ENCODE peak calls at places on chromosomes 16 and 17, in ten cellular contexts. B is tibial nerve, D is A549, J is HepG2, W is transverse colon, H is stomach, A is esophagus muscularis mucosa, M is K562, C is H1, Q is suprapubic skin. S is an unnamed sample.

GRCh38 chr16:15690296-15690695 is 40.3 kb downstream of the NDE1 start:
- DNase-seq in A (no peak), B (no peak), M (no peak), Q (no peak), W (no peak), D (no peak), H (no peak), C (no peak), J (no peak), S (no peak)

GRCh38 chr16:69888005-69888560 is 63.1 kb upstream of the CLEC18A start:
- DNase-seq in J (no peak), A (no peak), M (no peak), D (no peak), B (no peak), W (no peak), H (no peak), Q (no peak), C (no peak), S (no peak)

GRCh38 chr16:50685456-50686058 is 4.4 kb upstream of the SNX20 start:
- DNase-seq in M (no peak), B (no peak), J (no peak), W (no peak), C (no peak), A (no peak), D (no peak), Q (no peak), H (no peak), S (no peak)

GRCh38 chr16:17365591-17366298 is 105.0 kb downstream of the XYLT1 start:
- DNase-seq in H (no peak), D (no peak), A (no peak), B (no peak), M (no peak), W (no peak), Q (no peak), J (no peak), C (no peak), S (no peak)

GRCh38 chr17:80980397-80981061 is 11.1 kb upstream of the CHMP6 start:
- DNase-seq in M (no peak), W (no peak), C (no peak), Q (no peak), J (no peak), A (no peak), B (no peak), H (no peak), D (peak), S (no peak)

GRCh38 chr16:57132470-57132869 is 40.1 kb downstream of the CPNE2 start:
- DNase-seq in B (no peak), A (no peak), C (no peak), Q (no peak), J (peak), D (no peak), H (no peak), W (peak), M (no peak), S (no peak)

GRCh38 chr16:66471696-66472393 is 44.8 kb downstream of the BEAN1 start:
- DNase-seq in C (no peak), B (no peak), Q (peak), W (no peak), J (peak), A (no peak), M (no peak), H (no peak), D (no peak), S (no peak)

GRCh38 chr17:28427372-28427771 is 21.4 kb upstream of the SLC46A1 start:
- DNase-seq in H (no peak), Q (no peak), B (no peak), J (no peak), W (no peak), M (no peak), A (no peak), C (no peak), D (no peak), S (no peak)

GRCh38 chr17:27466376-27466747 is 10.1 kb downstream of the KSR1 start:
- DNase-seq in B (no peak), J (no peak), M (no peak), A (no peak), H (no peak), C (no peak), D (no peak), Q (no peak), W (no peak), S (no peak)

GRCh38 chr16:2585651-2586081 is 47.8 kb downstream of the PDPK1 start:
- DNase-seq in B (no peak), D (no peak), H (no peak), Q (no peak), W (no peak), A (no peak), J (no peak), M (no peak), C (no peak), S (no peak)

GRCh38 chr17:76240461-76241204 is at the start of gene RNF157:
- DNase-seq in A (no peak), D (peak), W (peak), H (peak), M (peak), C (no peak), J (peak), B (no peak), Q (peak), S (peak)

GRCh38 chr17:58264407-58265103 is 16.2 kb downstream of the MPO start:
- DNase-seq in Q (no peak), B (no peak), W (no peak), H (no peak), M (no peak), D (no peak), C (no peak), J (no peak), A (peak), S (no peak)

GRCh38 chr17:74514632-74515035 is 16.6 kb downstream of the CD300LB start:
- DNase-seq in H (peak), D (no peak), J (no peak), W (no peak), Q (no peak), A (no peak), M (peak), B (no peak), C (no peak), S (no peak)

GRCh38 chr17:15501282-15501681 is 33.9 kb upstream of the CDRT4 start:
- DNase-seq in H (no peak), Q (no peak), W (no peak), C (no peak), J (no peak), D (no peak), A (no peak), B (no peak), M (no peak), S (no peak)

GRCh38 chr16:89097528-89097846 is 3.8 kb downstream of the ACSF3 start:
- DNase-seq in H (no peak), A (no peak), D (no peak), B (no peak), J (no peak), M (no peak), C (no peak), Q (no peak), W (peak), S (no peak)

GRCh38 chr17:19017804-19018599 is 13.4 kb upstream of the FAM83G start:
- DNase-seq in C (no peak), B (no peak), J (no peak), W (peak), D (no peak), H (no peak), A (no peak), Q (no peak), M (no peak), S (no peak)

GRCh38 chr17:74037320-74037719 is 166.2 kb upstream of the RPL38 start:
- DNase-seq in H (no peak), D (peak), M (no peak), J (no peak), Q (peak), B (no peak), A (no peak), W (peak), C (no peak), S (no peak)

GRCh38 chr17:75159196-75160031 is 5.1 kb upstream of the JPT1 start:
- DNase-seq in Q (peak), D (peak), B (no peak), H (peak), W (no peak), M (no peak), C (no peak), J (no peak), A (no peak), S (no peak)

GRCh38 chr16:52611817-52612673 is 65.1 kb upstream of the TOX3 start:
- DNase-seq in B (no peak), H (peak), M (no peak), Q (no peak), D (peak), C (no peak), W (peak), A (no peak), J (peak), S (no peak)

GRCh38 chr16:88303890-88304819 is 78.6 kb upstream of the ZNF469 start:
- DNase-seq in A (no peak), M (peak), Q (no peak), W (no peak), H (no peak), B (no peak), D (no peak), J (peak), C (no peak), S (peak)

GRCh38 chr17:46078675-46079074 is 79.6 kb downstream of the STH start:
- DNase-seq in W (no peak), M (peak), B (no peak), C (no peak), J (no peak), Q (no peak), A (no peak), D (no peak), H (no peak), S (no peak)
- TF ChIP-seq POLR2A in W (no peak), M (no peak), B (no peak), C (no peak), J (no peak), Q (no peak), A (no peak), D (no peak), H (no peak), S (no peak)

GRCh38 chr17:56167491-56167890 is 14.2 kb downstream of the ANKFN1 start:
- DNase-seq in B (no peak), H (no peak), C (no peak), M (no peak), D (no peak), Q (no peak), A (no peak), W (no peak), J (no peak), S (no peak)

GRCh38 chr17:56173026-56173425 is 19.8 kb downstream of the ANKFN1 start:
- DNase-seq in Q (no peak), B (no peak), W (no peak), A (no peak), J (no peak), M (no peak), D (no peak), H (no peak), C (no peak), S (no peak)

GRCh38 chr17:56172517-56172982 is 19.3 kb downstream of the ANKFN1 start:
- DNase-seq in M (no peak), D (no peak), Q (no peak), J (no peak), H (no peak), C (no peak), W (no peak), B (no peak), A (no peak), S (no peak)

GRCh38 chr17:56171186-56171959 is 18.1 kb downstream of the ANKFN1 start:
- DNase-seq in H (no peak), C (no peak), A (peak), B (no peak), Q (no peak), J (no peak), W (no peak), M (no peak), D (no peak), S (no peak)

DNA sequence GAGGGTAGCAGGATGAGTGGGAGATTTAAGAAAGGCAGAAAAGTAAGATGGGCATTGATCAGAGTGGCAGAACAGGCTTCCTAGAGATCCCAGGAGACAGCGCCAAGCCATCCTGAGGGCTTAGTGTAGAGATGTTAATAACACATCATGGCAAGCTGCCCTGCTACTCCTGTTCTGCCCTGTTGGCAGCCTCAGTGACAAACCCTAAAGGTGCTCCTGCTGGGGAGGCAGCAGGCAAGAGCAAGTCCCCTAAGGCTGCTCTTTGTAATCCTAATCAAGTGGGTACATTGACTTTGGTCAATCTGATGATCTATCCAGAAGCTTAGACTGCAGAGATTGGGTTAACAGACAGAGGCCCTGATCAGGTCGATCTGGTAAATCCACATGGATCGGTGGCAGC is 16.3 kb downstream of the ANKFN1 start:
- DNase-seq in W (no peak), B (no peak), H (no peak), J (no peak), C (no peak), Q (no peak), D (no peak), A (peak), M (no peak), S (no peak)
- TF ChIP-seq EP300 in W (no peak), B (no peak), H (no peak), J (no peak), C (no peak), Q (no peak), D (no peak), A (no peak), M (no peak), S (no peak)

GRCh38 chr16:27448531-27449433 is 46.8 kb downstream of the IL21R start:
- DNase-seq in W (no peak), D (no peak), C (no peak), Q (no peak), M (no peak), H (no peak), B (no peak), A (no peak), J (peak), S (no peak)

GRCh38 chr16:27446721-27447120 is 44.7 kb downstream of the IL21R start:
- DNase-seq in D (no peak), W (peak), J (no peak), B (no peak), M (no peak), Q (no peak), H (no peak), A (no peak), C (no peak), S (no peak)

GRCh38 chr16:27444015-27444414 is 42.0 kb downstream of the IL21R start:
- DNase-seq in H (no peak), D (no peak), B (no peak), A (no peak), W (no peak), J (no peak), C (no peak), M (no peak), Q (no peak), S (no peak)

GRCh38 chr16:27444470-27444869 is 42.5 kb downstream of the IL21R start:
- DNase-seq in C (no peak), A (no peak), H (no peak), M (no peak), D (no peak), W (no peak), B (no peak), J (no peak), Q (peak), S (no peak)

GRCh38 chr16:27445502-27446175 is 43.7 kb downstream of the IL21R start:
- DNase-seq in M (no peak), J (no peak), C (no peak), D (no peak), Q (peak), H (no peak), A (no peak), W (no peak), B (no peak), S (no peak)
- TF ChIP-seq POLR2A in M (no peak), J (no peak), C (no peak), D (no peak), Q (no peak), H (no peak), A (no peak), W (no peak), B (no peak), S (no peak)

GRCh38 chr17:32494621-32495346 is 8.0 kb downstream of the CDK5R1 start:
- DNase-seq in D (no peak), Q (no peak), B (no peak), M (no peak), C (no peak), A (no peak), J (no peak), H (no peak), W (no peak), S (no peak)
- TF ChIP-seq EP300 in D (no peak), Q (no peak), B (no peak), M (no peak), C (no peak), A (no peak), J (no peak), H (no peak), W (no peak), S (no peak)

GRCh38 chr17:39668141-39668924 is at the start of gene PNMT:
- DNase-seq in W (peak), Q (no peak), M (peak), C (no peak), D (peak), H (peak), J (peak), A (no peak), B (peak), S (peak)
- TF ChIP-seq POLR2A in W (no peak), Q (no peak), M (peak), C (no peak), D (no peak), H (no peak), J (no peak), A (no peak), B (no peak), S (no peak)